ENCODE peak calls at places on chromosomes 12 and 14, in four cellular contexts. O is HepG2, K is HCT116, E is progenitor cell of endocrine pancreas. I is an unnamed sample.

GRCh38 chr12:52319097-52319496 is 2.1 kb downstream of the KRT83 start:
- DNase-seq in O (no peak), K (no peak), E (no peak), I (no peak)

GRCh38 chr12:77615331-77615730 is 215.4 kb upstream of the NAV3 start:
- DNase-seq in O (no peak), K (peak; percentile 6), E (no peak), I (no peak)

GRCh38 chr12:127681151-127681754 is 585.7 kb upstream of the TMEM132C start:
- DNase-seq in O (no peak), K (no peak), E (no peak), I (no peak)

GRCh38 chr12:132530851-132531250 is 40.9 kb downstream of the FBRSL1 start:
- DNase-seq in O (no peak), K (no peak), E (no peak), I (no peak)

GRCh38 chr12:102948941-102949352 is 8.5 kb upstream of the ASCL1 start:
- DNase-seq in O (peak; percentile 10), K (peak; percentile 23), E (peak; percentile 64), I (peak; percentile 51)

GRCh38 chr12:56118688-56119045 is 601 bp downstream of the ZC3H10 start:
- DNase-seq in O (no peak), K (no peak), E (no peak), I (no peak)

GRCh38 chr12:31521972-31522371 is 69.0 kb downstream of the DENND5B start:
- DNase-seq in O (no peak), K (no peak), E (no peak), I (no peak)

GRCh38 chr12:121181181-121181580 is 28.7 kb upstream of the P2RX4 start:
- DNase-seq in O (no peak), K (no peak), E (no peak), I (no peak)

GRCh38 chr14:71371711-71372396 is 464.6 kb downstream of the PCNX1 start:
- DNase-seq in O (no peak), K (no peak), E (no peak), I (no peak)

GRCh38 chr12:76450690-76451089 is 102.5 kb upstream of the BBS10 start:
- DNase-seq in O (no peak), K (peak; percentile 74), E (no peak), I (no peak)

GRCh38 chr12:56266634-56267442 is at the start of gene COQ10A:
- DNase-seq in O (peak; percentile 83), K (peak; percentile 78), E (peak; percentile 83), I (peak; percentile 90)

GRCh38 chr14:69669375-69669774 is 58.0 kb downstream of the SUSD6 start:
- DNase-seq in O (no peak), K (no peak), E (no peak), I (no peak)

GRCh38 chr12:6909421-6910145 is 4.8 kb upstream of the ENO2 start:
- DNase-seq in O (no peak), K (no peak), E (no peak), I (no peak)

GRCh38 chr12:77946541-77947021 is 115.9 kb downstream of the NAV3 start:
- DNase-seq in O (no peak), K (no peak), E (no peak), I (no peak)

GRCh38 chr14:77000340-77001235 is 27.9 kb downstream of the IRF2BPL start:
- DNase-seq in O (no peak), K (no peak), E (no peak), I (no peak)

GRCh38 chr12:104219361-104219892 is 3.8 kb downstream of the TXNRD1 start:
- DNase-seq in O (peak; percentile 77), K (peak; percentile 83), E (no peak), I (no peak)

GRCh38 chr12:91381309-91381804 is 198.7 kb upstream of the DCN start:
- DNase-seq in O (no peak), K (no peak), E (peak; percentile 24), I (no peak)

GRCh38 chr12:121484967-121485366 is 85.0 kb downstream of the RNF34 start:
- DNase-seq in O (peak; percentile 79), K (no peak), E (no peak), I (no peak)

GRCh38 chr14:106286697-106287290 is 760.4 kb downstream of the TMEM121 start:
- DNase-seq in O (no peak), K (no peak), E (no peak), I (no peak)

GRCh38 chr12:49019435-49020317 is 1.1 kb upstream of the PRKAG1 start:
- DNase-seq in O (peak; percentile 39), K (no peak), E (no peak), I (no peak)

GRCh38 chr14:71466251-71466650 is 466.0 kb upstream of the RGS6 start:
- DNase-seq in O (no peak), K (no peak), E (no peak), I (no peak)

GRCh38 chr14:104867371-104868059 is 2.4 kb downstream of the CEP170B start:
- DNase-seq in O (no peak), K (no peak), E (no peak), I (peak; percentile 14)

GRCh38 chr14:52844262-52845060 is 53.1 kb upstream of the GNPNAT1 start:
- DNase-seq in O (peak; percentile 74), K (no peak), E (no peak), I (no peak)

GRCh38 chr12:54631988-54632728 is 2.5 kb downstream of the LACRT start:
- DNase-seq in O (no peak), K (no peak), E (no peak), I (no peak)
- TF ChIP-seq CTCF in O (no peak), K (peak; percentile 35), E (peak; percentile 17), I (no peak)

DNA sequence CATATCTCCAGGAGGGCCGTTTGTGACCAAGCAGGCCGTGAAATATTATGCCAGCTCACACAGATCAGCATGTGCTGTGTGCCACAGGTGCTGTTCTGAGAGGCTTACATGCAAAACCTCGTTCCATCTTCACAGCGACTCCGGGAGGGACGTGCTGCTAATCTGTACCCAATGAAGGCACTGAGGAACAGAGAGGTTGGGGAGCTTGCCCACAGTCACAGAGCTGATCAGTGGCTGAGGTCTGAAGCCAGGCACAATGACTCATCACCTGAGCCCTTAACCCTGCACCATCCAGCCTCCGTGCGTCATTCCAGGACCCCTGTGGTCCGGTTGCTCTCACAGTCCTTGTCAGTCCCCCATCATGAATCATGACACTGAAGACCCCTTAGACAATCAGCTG is 66.7 kb downstream of the SLC6A12 start:
- DNase-seq in O (no peak), K (no peak), E (no peak), I (no peak)
- TF ChIP-seq CTCF in O (no peak), K (no peak), E (no peak), I (no peak)

GRCh38 chr12:111340231-111340630 is 28.7 kb downstream of the PHETA1 start:
- DNase-seq in O (no peak), K (no peak), E (no peak), I (no peak)
- TF ChIP-seq CTCF in O (no peak), K (no peak), E (no peak), I (no peak)

DNA sequence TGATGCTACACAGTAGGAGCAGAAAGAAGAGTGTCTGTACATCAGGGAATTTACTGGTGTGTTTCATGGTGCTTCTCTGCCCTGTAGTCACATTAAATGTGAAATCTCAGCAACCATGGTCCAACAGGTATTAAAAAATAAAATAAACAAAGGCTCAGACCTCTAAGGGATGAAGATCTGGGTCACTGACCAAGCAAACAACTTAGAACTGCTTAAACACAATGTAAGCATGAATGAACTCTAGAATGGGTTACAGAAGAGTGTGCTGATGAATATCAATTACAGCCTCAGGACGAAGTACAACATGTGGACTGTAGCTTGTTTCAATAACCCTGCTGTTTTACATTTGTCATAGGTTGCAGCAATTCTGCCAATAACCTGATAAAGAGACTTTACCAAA is 47.4 kb downstream of the SLC35F4 start:
- DNase-seq in O (no peak), K (no peak), E (no peak), I (no peak)
- TF ChIP-seq CTCF in O (no peak), K (no peak), E (no peak), I (no peak)

DNA sequence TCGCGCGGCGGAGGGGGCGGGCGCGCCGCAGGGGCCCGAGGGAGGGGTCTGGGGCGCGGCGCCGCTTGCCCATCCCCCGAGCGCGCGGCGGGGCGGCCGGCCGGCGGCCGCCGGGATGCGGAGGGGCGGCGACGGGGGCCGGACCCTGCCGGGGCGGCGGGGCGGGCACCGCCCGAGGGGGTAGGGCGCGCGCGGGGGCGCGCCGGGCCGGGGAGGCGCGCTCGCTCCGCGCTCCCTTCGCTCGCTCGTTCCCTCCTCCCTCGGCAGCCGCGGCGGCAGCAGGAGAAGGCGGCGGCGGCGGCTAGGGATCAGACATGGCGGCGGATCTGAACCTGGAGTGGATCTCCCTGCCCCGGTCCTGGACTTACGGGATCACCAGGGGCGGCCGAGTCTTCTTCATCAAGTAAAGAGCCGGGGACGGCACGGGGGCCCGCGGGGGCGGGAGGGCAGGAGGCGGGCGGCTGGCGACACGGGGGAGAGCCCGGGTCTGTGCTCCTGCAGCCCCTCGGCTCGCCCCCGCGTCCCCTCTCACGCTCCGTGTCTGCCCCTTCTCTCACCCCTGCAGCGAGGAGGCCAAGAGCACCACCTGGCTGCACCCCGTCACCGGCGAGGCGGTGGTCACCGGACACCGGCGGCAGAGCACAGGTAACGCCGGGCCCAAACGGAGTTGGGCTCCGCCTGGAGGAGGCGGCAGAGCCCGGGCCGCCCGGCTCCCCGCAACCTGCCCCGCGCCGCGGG is at the start of gene PLEKHA5:
- DNase-seq in O (peak; percentile 44), K (peak; percentile 23), E (peak; percentile 84), I (peak; percentile 16)
- TF ChIP-seq CTCF in O (peak; percentile 70), K (peak; percentile 8), E (peak; percentile 53), I (no peak)

DNA sequence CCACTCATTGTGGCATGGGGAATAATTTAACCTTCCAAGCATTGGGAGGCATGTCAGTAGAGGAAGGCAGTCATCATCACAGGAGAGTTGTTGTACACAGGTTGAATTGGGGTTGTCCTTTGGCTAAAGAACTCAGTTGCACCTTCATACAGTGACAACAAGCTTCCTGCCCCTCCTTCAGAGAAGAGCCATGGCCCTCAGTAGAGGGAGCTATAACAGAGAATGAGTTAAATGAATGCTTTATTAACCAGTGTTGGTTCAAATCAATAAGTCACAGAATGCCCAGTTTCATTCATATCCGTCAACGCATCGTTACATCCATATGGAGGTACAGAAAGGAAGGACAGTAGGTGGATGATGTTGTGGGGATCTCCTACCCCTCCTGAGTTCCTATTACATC is 4.8 kb downstream of the IFNG-AS1 start:
- DNase-seq in O (no peak), K (no peak), E (no peak), I (no peak)
- TF ChIP-seq CTCF in O (no peak), K (peak; percentile 37), E (no peak), I (no peak)

I was measured in activated B cell treated with CpG ODN at 0.5 μM for 24 hours.